ENCODE peak calls at places on chromosomes 16 and 17, in six cellular contexts. M is A549, W is upper lobe of right lung, U is SK-N-SH, K is PC-3, P is IMR-90. O is an unnamed sample.
A peak's percentile ranks its signal among the peaks of the same experiment; 100 is the strongest.

GRCh38 chr17:10380631-10381408 is 8.0 kb upstream of the MYH13 start:
- DNase-seq in U (no peak), P (peak; percentile 37), M (no peak), W (no peak), K (no peak), O (no peak)

GRCh38 chr17:77858291-77859034 is 100.0 kb upstream of the TNRC6C start:
- DNase-seq in P (no peak), K (no peak), U (no peak), W (peak; percentile 7), M (no peak), O (no peak)

GRCh38 chr17:80780381-80781187 is 211.1 kb upstream of the CHMP6 start:
- DNase-seq in M (no peak), P (peak; percentile 74), U (no peak), W (no peak), K (no peak), O (no peak)

GRCh38 chr17:10837987-10838386 is at the start of gene PIRT:
- DNase-seq in M (no peak), K (no peak), P (no peak), U (no peak), W (no peak), O (no peak)

GRCh38 chr17:65546579-65546978 is 14.9 kb downstream of the AXIN2 start:
- DNase-seq in P (no peak), U (no peak), M (no peak), W (no peak), K (no peak), O (no peak)

GRCh38 chr16:70577256-70577698 is 53.7 kb downstream of the SF3B3 start:
- DNase-seq in P (peak; percentile 70), W (no peak), U (no peak), M (no peak), K (peak; percentile 51), O (no peak)

GRCh38 chr17:63419949-63420867 is 25.9 kb downstream of the CYB561 start:
- DNase-seq in M (no peak), U (no peak), P (no peak), K (no peak), W (peak; percentile 46), O (no peak)

GRCh38 chr16:13307255-13307654 is 405.9 kb downstream of the SHISA9 start:
- DNase-seq in K (no peak), P (no peak), W (no peak), U (no peak), M (no peak), O (no peak)

GRCh38 chr17:14306602-14307001 is 5.7 kb downstream of the HS3ST3B1 start:
- DNase-seq in W (no peak), P (no peak), K (no peak), U (no peak), M (no peak), O (no peak)

GRCh38 chr17:35578929-35579448 is 618 bp upstream of the PEX12 start:
- DNase-seq in P (no peak), M (no peak), K (no peak), U (peak; percentile 10), W (no peak), O (no peak)

GRCh38 chr16:19223235-19223847 is 55.3 kb downstream of the SYT17 start:
- DNase-seq in W (no peak), P (peak; percentile 4), M (peak; percentile 46), U (no peak), K (peak; percentile 77), O (no peak)

GRCh38 chr17:2042355-2042929 is 620 bp downstream of the OVCA2 start:
- DNase-seq in W (no peak), P (no peak), K (no peak), U (peak; percentile 65), M (peak; percentile 61), O (no peak)

GRCh38 chr17:66829883-66830282 is 5.0 kb upstream of the CACNG5 start:
- DNase-seq in K (no peak), M (no peak), P (no peak), W (no peak), U (no peak), O (no peak)

GRCh38 chr17:44005865-44006580 is 1.6 kb downstream of the NAGS start:
- DNase-seq in M (peak; percentile 32), U (peak; percentile 77), W (peak; percentile 85), P (no peak), K (peak; percentile 82), O (no peak)

GRCh38 chr17:63517825-63518534 is 5.2 kb upstream of the KCNH6 start:
- DNase-seq in U (no peak), M (no peak), P (no peak), K (no peak), W (no peak), O (no peak)

GRCh38 chr17:75878174-75878998 is at the start of gene TRIM47:
- DNase-seq in M (peak; percentile 83), P (peak; percentile 49), W (peak; percentile 82), U (peak; percentile 81), K (peak; percentile 74), O (no peak)

GRCh38 chr17:75877752-75878173 is 618 bp downstream of the TRIM47 start:
- DNase-seq in W (peak; percentile 89), P (peak; percentile 71), K (peak; percentile 88), M (peak; percentile 86), U (peak; percentile 93), O (no peak)

GRCh38 chr17:75876190-75876937 is 2.0 kb downstream of the TRIM47 start:
- DNase-seq in P (no peak), M (peak; percentile 74), U (peak; percentile 72), K (peak; percentile 96), W (peak; percentile 77), O (no peak)

GRCh38 chr17:75875940-75876189 is 2.5 kb downstream of the TRIM47 start:
- DNase-seq in W (no peak), P (no peak), U (peak; percentile 64), K (no peak), M (no peak), O (no peak)

DNA sequence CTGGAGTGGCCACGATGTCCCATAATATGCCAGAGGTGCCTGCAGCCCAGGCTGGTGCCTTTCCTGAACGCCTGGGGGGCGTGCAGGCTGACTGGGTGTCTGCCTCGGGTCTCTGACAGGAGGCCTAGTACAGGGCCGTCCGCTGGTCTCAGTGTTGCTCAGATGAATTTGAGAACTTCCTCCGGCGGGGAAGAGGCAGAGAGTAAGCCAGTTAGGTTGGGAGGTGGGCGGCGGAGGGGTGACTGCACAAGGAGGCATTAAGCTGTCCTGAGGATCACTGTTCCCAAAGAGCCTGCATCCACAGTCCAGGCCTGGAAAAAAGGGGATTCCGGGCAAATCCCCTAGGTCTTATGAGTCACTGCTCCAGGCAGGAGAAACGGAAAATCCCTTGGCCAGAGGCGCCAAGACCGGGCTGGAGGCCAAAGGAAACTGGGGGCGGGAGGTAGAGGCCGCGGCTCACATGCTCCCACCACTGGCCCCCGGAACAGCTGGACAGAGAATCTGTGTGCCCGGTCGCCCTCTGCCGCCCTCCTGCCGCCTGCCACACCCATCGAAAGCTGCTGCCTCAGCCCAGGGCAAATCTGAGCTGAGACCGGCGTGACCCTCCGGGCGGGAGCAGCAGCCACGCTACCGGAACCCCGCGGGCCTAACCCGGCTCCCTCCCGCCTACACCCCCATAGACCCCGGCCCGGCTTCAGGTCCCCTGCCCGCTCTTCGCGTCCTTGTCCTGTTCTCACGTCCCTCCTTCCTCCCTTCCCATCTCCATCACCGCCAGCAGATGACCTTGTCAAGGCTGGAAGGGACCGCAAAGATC is 1.2 kb downstream of the TRIM47 start:
- DNase-seq in K (peak; percentile 95), W (peak; percentile 91), U (peak; percentile 62), P (peak; percentile 97), M (peak; percentile 95), O (no peak)
- TF ChIP-seq CTCF in K (no peak), W (no peak), U (peak; percentile 21), P (peak; percentile 36), M (no peak), O (no peak)

DNA sequence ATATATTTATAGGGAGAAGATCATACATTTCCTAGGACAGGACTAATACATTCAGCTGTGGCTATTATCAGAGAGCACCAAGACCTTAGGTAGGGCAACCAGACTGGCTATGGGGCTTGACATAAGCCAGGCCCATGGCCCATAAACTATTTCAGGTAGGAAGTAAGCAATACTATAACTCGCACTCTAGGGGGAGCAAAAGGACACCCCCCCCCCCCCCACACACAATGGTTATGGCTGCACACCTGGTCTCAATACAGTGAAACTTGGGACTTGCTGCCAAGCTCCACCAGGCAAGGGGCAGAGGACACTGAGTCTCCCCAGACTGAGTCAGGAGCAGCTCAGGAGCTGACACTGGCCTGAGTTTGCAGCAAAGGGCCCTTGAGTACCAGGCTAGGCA is 348.9 kb upstream of the ASIC2 start:
- DNase-seq in M (peak; percentile 11), K (no peak), W (no peak), U (peak; percentile 16), P (no peak), O (no peak)
- TF ChIP-seq CTCF in M (no peak), K (no peak), W (no peak), U (no peak), P (no peak), O (no peak)

DNA sequence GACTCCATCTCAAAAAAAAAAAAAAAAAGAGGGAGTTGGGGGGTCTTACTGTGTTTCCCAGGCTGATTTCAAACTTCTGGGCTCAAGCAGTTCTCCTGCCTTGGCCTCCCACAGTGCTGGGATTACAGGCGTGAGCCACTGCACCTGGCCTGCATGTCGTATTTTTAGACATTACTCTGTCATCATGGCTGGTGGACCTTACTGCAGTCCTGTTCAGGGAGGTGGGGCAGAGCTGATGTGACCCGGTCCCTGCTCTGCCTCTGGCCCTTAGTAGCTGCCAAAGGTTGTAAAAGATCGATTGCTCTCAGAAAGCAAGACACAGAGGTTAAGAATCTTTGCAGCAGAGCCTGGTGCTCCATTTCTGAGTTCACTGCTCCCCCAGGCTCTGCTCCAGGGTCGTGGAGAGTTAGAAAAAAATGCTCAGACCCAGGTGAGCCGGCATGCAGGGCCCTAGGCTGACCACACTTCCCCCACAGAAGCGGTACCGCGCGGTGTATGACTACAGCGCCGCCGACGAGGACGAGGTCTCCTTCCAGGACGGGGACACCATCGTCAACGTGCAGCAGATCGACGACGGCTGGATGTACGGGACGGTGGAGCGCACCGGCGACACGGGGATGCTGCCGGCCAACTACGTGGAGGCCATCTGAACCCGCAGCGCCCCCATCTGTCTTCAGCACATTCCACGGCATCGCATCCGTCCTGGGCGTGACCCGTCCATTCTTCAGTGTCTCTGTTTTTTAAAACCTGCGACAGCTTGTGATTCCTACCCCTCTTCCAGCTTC is 7.1 kb upstream of the LASP1NB start:
- DNase-seq in K (no peak), M (no peak), W (no peak), U (no peak), P (no peak), O (no peak)
- TF ChIP-seq CTCF in K (no peak), M (peak; percentile 29), W (no peak), U (no peak), P (no peak), O (no peak)

GRCh38 chr16:57736419-57737281 is 1.1 kb downstream of the KATNB1 start:
- DNase-seq in U (peak; percentile 62), M (peak; percentile 75), P (peak; percentile 87), W (peak; percentile 67), K (peak; percentile 59), O (no peak)
- TF ChIP-seq CTCF in U (peak; percentile 28), M (peak; percentile 4), P (peak; percentile 18), W (no peak), K (no peak), O (peak; percentile 47)

DNA sequence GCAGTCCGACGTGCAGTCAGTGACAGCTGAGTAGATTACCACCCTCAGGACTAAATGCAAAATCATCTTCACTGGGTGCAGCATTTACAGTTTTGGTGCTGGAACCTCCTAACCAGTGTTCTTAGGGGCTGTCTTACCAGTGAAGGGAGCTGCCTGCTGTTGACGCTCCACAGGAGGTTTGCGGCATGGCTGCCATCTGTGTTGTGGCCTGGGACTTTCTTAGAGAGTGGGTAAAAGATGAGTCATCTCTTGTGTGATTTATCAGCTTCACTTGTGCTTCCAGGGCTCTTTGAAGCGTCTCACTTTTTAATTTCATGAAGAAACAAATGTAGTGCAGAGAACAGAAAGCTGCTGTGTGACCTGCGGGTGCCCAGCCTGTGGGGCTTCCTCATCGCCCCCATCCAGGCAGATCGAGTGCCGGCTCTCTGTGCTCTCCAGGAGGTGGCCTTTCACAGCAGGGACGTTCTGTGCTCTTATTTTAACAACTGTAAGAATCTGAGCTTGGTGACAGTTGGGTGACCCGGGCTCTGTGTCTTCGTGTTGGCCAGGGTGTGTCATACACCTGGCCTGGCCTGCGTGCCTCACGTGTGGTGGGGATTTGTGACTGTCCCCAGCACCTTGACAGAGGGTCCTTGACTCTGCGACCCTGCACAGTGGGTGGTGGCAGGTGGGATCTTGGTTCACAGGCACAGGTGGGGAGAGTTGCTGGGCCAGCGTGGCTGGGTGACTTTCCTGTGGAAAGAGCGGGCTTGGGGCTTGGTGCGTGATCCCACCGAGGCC is 24.3 kb upstream of the ZNF750 start:
- DNase-seq in P (peak; percentile 91), U (peak; percentile 70), W (no peak), M (no peak), K (peak; percentile 16), O (no peak)
- TF ChIP-seq CTCF in P (no peak), U (no peak), W (no peak), M (no peak), K (no peak), O (no peak)